ENCODE peak calls at places on chromosomes 1 and 21, in seven cellular contexts. V is fibroblast of lung, A is kidney epithelial cell, D is body of pancreas, O is breast epithelium, L is fibroblast of pulmonary artery, T is RWPE1. K is an unnamed sample.

GRCh38 chr1:46822248-46822826 is 23.5 kb downstream of the CYP4B1 start:
- DNase-seq in A (no peak), V (no peak), L (no peak), T (no peak), D (no peak), O (no peak), K (no peak)

GRCh38 chr1:65527672-65528071 is 107.2 kb downstream of the LEPR start:
- DNase-seq in L (no peak), D (no peak), T (no peak), A (no peak), V (no peak), O (no peak), K (no peak)

GRCh38 chr1:27593341-27594326 is 10.3 kb downstream of the AHDC1 start:
- DNase-seq in O (no peak), V (no peak), T (no peak), L (no peak), D (no peak), A (no peak), K (no peak)

GRCh38 chr1:119918301-119918700 is 22.0 kb upstream of the ADAM30 start:
- DNase-seq in O (no peak), D (no peak), V (no peak), T (no peak), A (no peak), L (no peak), K (no peak)

GRCh38 chr21:27802816-27803475 is 836.1 kb upstream of the ADAMTS5 start:
- DNase-seq in L (peak), D (no peak), O (no peak), V (peak), T (no peak), A (no peak), K (no peak)

GRCh38 chr1:205477121-205477758 is 21.4 kb upstream of the BLACAT1 start:
- DNase-seq in T (peak), D (no peak), A (no peak), O (no peak), V (no peak), L (no peak), K (no peak)

GRCh38 chr1:116929961-116930592 is 20.4 kb downstream of the PTGFRN start:
- DNase-seq in O (no peak), T (no peak), D (no peak), L (peak), V (no peak), A (no peak), K (no peak)

GRCh38 chr1:117324357-117324756 is 42.9 kb upstream of the MAN1A2 start:
- DNase-seq in T (no peak), D (no peak), A (no peak), L (no peak), V (no peak), O (no peak), K (no peak)

GRCh38 chr1:152252157-152252556 is 28.2 kb upstream of the HRNR start:
- DNase-seq in L (peak), T (peak), D (no peak), V (no peak), A (no peak), O (no peak), K (no peak)

GRCh38 chr21:33654412-33654811 is 12.1 kb downstream of the ITSN1 start:
- DNase-seq in T (no peak), O (no peak), V (no peak), A (no peak), L (no peak), D (no peak), K (no peak)

GRCh38 chr1:213977486-213977842 is 10.3 kb upstream of the PROX1 start:
- DNase-seq in L (no peak), O (no peak), A (no peak), D (no peak), T (no peak), V (no peak), K (no peak)

GRCh38 chr1:164876717-164877116 is 317.7 kb downstream of the PBX1 start:
- DNase-seq in O (no peak), A (no peak), V (no peak), D (no peak), L (no peak), T (no peak), K (no peak)

GRCh38 chr1:2151906-2152305 is 42.7 kb downstream of the FAAP20 start:
- DNase-seq in V (no peak), L (no peak), O (no peak), D (no peak), A (no peak), T (no peak), K (no peak)

GRCh38 chr1:175373786-175374623 is 181.4 kb upstream of the KIAA0040 start:
- DNase-seq in L (peak), V (peak), A (no peak), O (no peak), T (peak), D (peak), K (no peak)

GRCh38 chr1:161173711-161174110 is 3.6 kb downstream of the B4GALT3 start:
- DNase-seq in T (no peak), V (no peak), D (no peak), A (no peak), O (no peak), L (no peak), K (no peak)

GRCh38 chr1:159015440-159015909 is 5.8 kb downstream of the IFI16 start:
- DNase-seq in L (peak), T (peak), A (peak), D (peak), V (peak), O (no peak), K (peak)
- TF ChIP-seq CTCF in L (no peak), T (no peak), A (no peak), D (no peak), V (no peak), O (no peak), K (no peak)

GRCh38 chr1:39788758-39789570 is at the start of gene BMP8B:
- DNase-seq in T (peak), D (peak), L (no peak), A (no peak), V (no peak), O (no peak), K (peak)
- TF ChIP-seq CTCF in T (no peak), D (no peak), L (no peak), A (no peak), V (no peak), O (no peak), K (no peak)

GRCh38 chr1:49651136-49651535 is 372.6 kb downstream of the AGBL4 start:
- DNase-seq in V (no peak), D (no peak), T (no peak), L (no peak), A (no peak), O (no peak), K (no peak)
- TF ChIP-seq CTCF in V (no peak), D (no peak), T (no peak), L (no peak), A (no peak), O (no peak), K (no peak)

GRCh38 chr21:46324390-46325072 is 575 bp downstream of the PCNT start:
- DNase-seq in L (peak), D (peak), O (peak), A (no peak), V (peak), T (peak), K (peak)

GRCh38 chr21:46323227-46323709 is 402 bp downstream of the C21orf58 start:
- DNase-seq in V (no peak), T (no peak), L (no peak), O (no peak), D (no peak), A (no peak), K (no peak)

GRCh38 chr21:46323710-46324389 is at the start of the genes C21orf58 and PCNT:
- DNase-seq in L (peak), T (peak), O (peak), V (peak), A (peak), D (peak), K (peak)

GRCh38 chr21:46326110-46326703 is 2.3 kb downstream of the PCNT start:
- DNase-seq in O (no peak), D (no peak), V (no peak), L (no peak), A (no peak), T (no peak), K (no peak)

GRCh38 chr21:46325073-46325912 is 1.3 kb downstream of the PCNT start:
- DNase-seq in O (no peak), V (peak), L (peak), D (peak), T (peak), A (no peak), K (peak)
- TF ChIP-seq CTCF in O (peak), V (peak), L (peak), D (no peak), T (no peak), A (peak), K (no peak)

DNA sequence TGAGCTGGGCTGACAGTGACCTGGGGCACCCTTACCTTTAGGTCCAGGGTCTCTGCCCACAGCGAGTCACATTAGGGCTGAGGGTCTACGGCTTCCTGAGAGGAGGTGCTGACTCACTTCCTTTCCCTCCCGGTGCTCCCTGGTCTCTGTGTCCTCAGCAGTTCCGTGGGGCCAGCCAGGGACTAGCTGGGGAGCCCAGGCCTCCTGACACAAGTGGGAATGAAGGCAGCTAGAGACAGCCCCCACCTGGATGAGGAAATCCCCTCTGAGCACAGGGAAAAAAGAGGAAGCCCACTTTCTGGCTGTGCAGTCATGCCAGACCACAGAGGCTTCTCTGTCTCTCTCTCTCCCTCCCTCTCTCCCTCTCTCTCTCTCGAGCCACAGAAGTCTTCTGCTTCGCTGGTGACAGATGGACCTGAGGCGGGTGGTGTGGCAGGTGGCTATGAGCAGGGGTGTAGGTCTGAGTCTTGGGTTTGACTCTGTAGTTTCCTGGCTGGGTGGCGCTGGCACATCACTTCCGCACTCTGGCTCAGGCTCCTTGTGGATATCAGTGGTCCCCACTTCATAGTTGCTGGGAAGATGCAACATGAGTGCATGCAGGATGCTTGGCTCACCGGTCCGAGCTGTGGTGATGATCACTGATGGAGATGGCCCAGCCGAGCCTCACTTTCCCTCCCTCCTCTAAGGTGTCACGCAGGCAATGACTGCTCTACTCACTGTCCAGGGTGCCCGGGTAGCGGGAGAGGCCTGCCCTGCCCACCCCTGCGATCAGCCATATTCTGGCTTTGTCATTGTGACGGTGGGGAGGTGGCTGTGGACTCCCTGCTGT is 3.5 kb downstream of the SLC66A1 start:
- DNase-seq in L (peak), A (no peak), D (no peak), O (no peak), V (peak), T (no peak), K (no peak)
- TF ChIP-seq CTCF in L (no peak), A (no peak), D (no peak), O (no peak), V (no peak), T (no peak), K (no peak)